ENCODE peak calls at places on chromosome 2, in nine cellular contexts. E is activated T-helper 1 cell treated with anti-CD3 and anti-CD28 coated beads, Interleukin-2, amount 50 U/mL, for 16 hours; S is NCI-H460; K is nephron progenitor cell; B is NT2/D1; R is mesenteric fat pad; N is ELR; J is CD4-positive, alpha-beta memory T cell; L is SHP77. H is an unnamed sample.

GRCh38 chr2:26739514-26739913 is 24.6 kb upstream of the SLC35F6 start:
- DNase-seq in E (no peak), S (no peak), N (no peak), R (no peak), K (no peak), L (no peak), B (no peak), J (no peak), H (no peak)

GRCh38 chr2:46942143-46942526 is 26.5 kb upstream of the MCFD2 start:
- DNase-seq in N (peak; percentile 52), B (no peak), E (peak; percentile 58), R (no peak), S (no peak), J (peak; percentile 80), K (no peak), L (no peak), H (no peak)

GRCh38 chr2:28452534-28453081 is 43.3 kb upstream of the PLB1 start:
- DNase-seq in B (peak; percentile 58), S (peak; percentile 61), E (peak; percentile 68), N (peak; percentile 63), J (peak; percentile 67), K (peak; percentile 86), R (peak; percentile 91), L (peak; percentile 43), H (peak; percentile 97)

GRCh38 chr2:95166065-95166763 is 605 bp downstream of the ZNF2 start:
- DNase-seq in J (no peak), K (no peak), L (no peak), E (no peak), R (no peak), S (no peak), N (no peak), B (no peak), H (no peak)

GRCh38 chr2:130894326-130894942 is 57.7 kb downstream of the ARHGEF4 start:
- DNase-seq in E (no peak), S (no peak), J (no peak), K (no peak), L (no peak), N (no peak), B (no peak), R (no peak), H (no peak)

GRCh38 chr2:218645126-218645525 is 14.3 kb downstream of the ZNF142 start:
- DNase-seq in S (no peak), L (no peak), N (peak; percentile 93), J (no peak), E (no peak), B (no peak), R (no peak), K (no peak), H (no peak)

GRCh38 chr2:144941743-144942488 is 422.0 kb upstream of the ZEB2 start:
- DNase-seq in J (no peak), S (no peak), R (no peak), E (no peak), B (no peak), L (no peak), K (no peak), N (no peak), H (no peak)

GRCh38 chr2:123512547-123512946 is 512.5 kb upstream of the CNTNAP5 start:
- DNase-seq in E (no peak), L (no peak), J (no peak), S (no peak), B (no peak), N (no peak), R (no peak), K (no peak), H (no peak)

GRCh38 chr2:195998070-195998469 is 70.6 kb downstream of the DNAH7 start:
- DNase-seq in R (no peak), L (no peak), K (no peak), S (no peak), J (no peak), N (no peak), E (no peak), B (no peak), H (no peak)

GRCh38 chr2:130827502-130828251 is 9.0 kb upstream of the ARHGEF4 start:
- DNase-seq in R (no peak), S (no peak), L (no peak), N (peak; percentile 96), B (peak; percentile 59), E (no peak), J (no peak), K (no peak), H (peak; percentile 62)

GRCh38 chr2:205721057-205721767 is 38.9 kb downstream of the NRP2 start:
- DNase-seq in B (no peak), R (no peak), S (no peak), J (no peak), L (no peak), K (no peak), N (peak; percentile 51), E (no peak), H (peak; percentile 68)

GRCh38 chr2:218008060-218009040 is 5.6 kb upstream of the TNS1 start:
- DNase-seq in E (no peak), K (no peak), J (no peak), B (no peak), S (no peak), L (no peak), N (peak; percentile 32), R (no peak), H (no peak)

GRCh38 chr2:8058652-8059051 is 623.2 kb upstream of the ID2 start:
- DNase-seq in K (no peak), R (no peak), E (no peak), S (no peak), J (no peak), N (no peak), L (no peak), B (no peak), H (no peak)

GRCh38 chr2:18883626-18884456 is 294.5 kb upstream of the NT5C1B start:
- DNase-seq in B (peak; percentile 2), J (no peak), L (no peak), R (no peak), N (peak; percentile 55), K (no peak), E (no peak), S (peak; percentile 13), H (peak; percentile 63)

GRCh38 chr2:200298816-200299215 is 7.7 kb upstream of the SPATS2L start:
- DNase-seq in K (no peak), E (no peak), R (no peak), N (no peak), B (no peak), S (no peak), L (no peak), J (no peak), H (no peak)

GRCh38 chr2:239292956-239293355 is 107.9 kb downstream of the HDAC4 start:
- DNase-seq in R (peak; percentile 41), N (no peak), J (no peak), B (no peak), L (no peak), E (no peak), S (no peak), K (no peak), H (peak; percentile 37)

GRCh38 chr2:88005776-88006175 is 10.6 kb downstream of the RNU2-63P start:
- DNase-seq in B (no peak), J (no peak), K (no peak), L (no peak), E (no peak), S (no peak), N (no peak), R (no peak), H (no peak)

GRCh38 chr2:27729198-27729597 is 42.3 kb upstream of the MRPL33 start:
- DNase-seq in R (peak; percentile 22), E (no peak), J (no peak), N (no peak), S (no peak), K (peak; percentile 18), B (no peak), L (no peak), H (no peak)

GRCh38 chr2:172021955-172022354 is 22.2 kb downstream of the METAP1D start:
- DNase-seq in E (no peak), J (no peak), K (peak; percentile 37), L (no peak), S (peak; percentile 26), B (no peak), R (no peak), N (peak; percentile 30), H (peak; percentile 47)

GRCh38 chr2:173669271-173669853 is 295.8 kb downstream of the SP3 start:
- DNase-seq in R (no peak), L (no peak), N (no peak), J (no peak), K (no peak), S (no peak), E (no peak), B (no peak), H (no peak)

GRCh38 chr2:1708476-1709334 is 35.6 kb downstream of the PXDN start:
- DNase-seq in R (peak; percentile 79), S (no peak), B (no peak), L (peak; percentile 74), K (no peak), E (no peak), N (peak; percentile 18), J (no peak), H (peak; percentile 53)

GRCh38 chr2:114056294-114057143 is 166.6 kb downstream of the ACTR3 start:
- DNase-seq in N (no peak), J (no peak), L (no peak), R (no peak), K (no peak), B (no peak), S (no peak), E (no peak), H (no peak)

GRCh38 chr2:49241991-49242390 is 87.7 kb upstream of the FSHR start:
- DNase-seq in L (no peak), K (no peak), R (no peak), S (no peak), N (no peak), B (no peak), J (no peak), E (no peak), H (no peak)

GRCh38 chr2:219997341-219997851 is 370.0 kb downstream of the SLC4A3 start:
- DNase-seq in E (no peak), K (peak; percentile 72), S (peak; percentile 32), R (no peak), B (peak; percentile 33), N (peak; percentile 40), J (no peak), L (peak; percentile 26), H (peak; percentile 92)

GRCh38 chr2:101763496-101764333 is 66.2 kb downstream of the MAP4K4 start:
- DNase-seq in L (no peak), B (no peak), J (no peak), R (no peak), N (no peak), E (no peak), K (no peak), S (peak; percentile 62), H (no peak)

GRCh38 chr2:45000921-45001628 is 8.2 kb downstream of the SIX2 start:
- DNase-seq in J (no peak), N (no peak), E (no peak), B (no peak), K (peak; percentile 64), L (no peak), S (no peak), R (no peak), H (peak; percentile 86)

GRCh38 chr2:232230557-232230956 is 148.0 kb upstream of the ALPP start:
- DNase-seq in J (no peak), B (no peak), S (peak; percentile 5), L (no peak), R (no peak), K (peak; percentile 27), N (peak; percentile 40), E (no peak), H (peak; percentile 88)

GRCh38 chr2:180776924-180777323 is 203.5 kb upstream of the UBE2E3 start:
- DNase-seq in J (no peak), E (no peak), S (no peak), B (no peak), N (no peak), K (no peak), L (no peak), R (no peak), H (no peak)

GRCh38 chr2:134122610-134123009 is 131.3 kb upstream of the MGAT5 start:
- DNase-seq in R (no peak), S (no peak), K (no peak), N (no peak), B (no peak), L (no peak), J (no peak), E (no peak), H (peak; percentile 70)

H was measured in endodermal cell.